ENCODE peak calls at places on chromosome 7, in four cellular contexts. U is brain microvascular endothelial cell, N is Caco-2, Z is bronchial epithelial cell. W is an unnamed sample.

GRCh38 chr7:131173148-131173890 is 154.4 kb upstream of the MKLN1 start:
- DNase-seq in Z (peak), N (no peak), U (peak), W (peak)

GRCh38 chr7:18458830-18459229 is 36.7 kb upstream of the HDAC9 start:
- DNase-seq in U (no peak), N (no peak), Z (no peak), W (no peak)

GRCh38 chr7:45890902-45891461 is 2.7 kb downstream of the IGFBP1 start:
- DNase-seq in U (no peak), N (peak), Z (peak), W (peak)

GRCh38 chr7:19519443-19519977 is 189.3 kb downstream of the POLR1F start:
- DNase-seq in N (no peak), U (peak), Z (peak), W (peak)

GRCh38 chr7:46720761-46721160 is 799.7 kb upstream of the IGFBP3 start:
- DNase-seq in U (no peak), Z (no peak), N (no peak), W (no peak)

GRCh38 chr7:139783647-139784385 is 6.0 kb upstream of the HIPK2 start:
- DNase-seq in Z (peak), N (peak), U (no peak), W (no peak)

GRCh38 chr7:28356619-28357018 is 55.7 kb upstream of the CREB5 start:
- DNase-seq in U (no peak), Z (no peak), N (no peak), W (no peak)

GRCh38 chr7:29639887-29640600 is 76.4 kb downstream of the PRR15 start:
- DNase-seq in Z (peak), U (no peak), N (no peak), W (no peak)

GRCh38 chr7:75879771-75880184 is 944 bp downstream of the RHBDD2 start:
- DNase-seq in N (no peak), Z (peak), U (peak), W (peak)

GRCh38 chr7:124480074-124480820 is 285.3 kb downstream of the GPR37 start:
- DNase-seq in Z (no peak), U (no peak), N (no peak), W (no peak)

GRCh38 chr7:26398436-26399308 is 107.0 kb downstream of the SNX10 start:
- DNase-seq in N (peak), Z (peak), U (no peak), W (peak)

GRCh38 chr7:110539216-110539615 is 551.7 kb upstream of the LRRN3 start:
- DNase-seq in Z (peak), N (no peak), U (no peak), W (no peak)

GRCh38 chr7:135167360-135167759 is 3.1 kb downstream of the CYREN start:
- DNase-seq in N (no peak), Z (no peak), U (no peak), W (no peak)

GRCh38 chr7:17147409-17147808 is 151.0 kb upstream of the AHR start:
- DNase-seq in N (no peak), Z (no peak), U (no peak), W (no peak)

GRCh38 chr7:132028144-132028920 is 471.9 kb upstream of the PODXL start:
- DNase-seq in U (no peak), Z (peak), N (no peak), W (no peak)

GRCh38 chr7:22860784-22861482 is 38.3 kb upstream of the TOMM7 start:
- DNase-seq in U (peak), N (peak), Z (no peak), W (no peak)

GRCh38 chr7:58086461-58086860 is 636.5 kb downstream of the ZNF716 start:
- DNase-seq in Z (no peak), N (no peak), U (no peak), W (no peak)

GRCh38 chr7:16998481-16999051 is 116.8 kb upstream of the AGR3 start:
- DNase-seq in N (no peak), U (no peak), Z (no peak), W (no peak)

GRCh38 chr7:20191044-20191867 is 25.9 kb downstream of the MACC1 start:
- DNase-seq in Z (no peak), N (no peak), U (no peak), W (no peak)

GRCh38 chr7:17845197-17845547 is 95.1 kb downstream of the SNX13 start:
- DNase-seq in U (no peak), Z (no peak), N (no peak), W (no peak)

GRCh38 chr7:101782886-101783285 is 34.5 kb upstream of the CUX1 start:
- DNase-seq in Z (peak), U (no peak), N (no peak), W (no peak)

GRCh38 chr7:121081327-121081936 is 92.9 kb downstream of the CPED1 start:
- DNase-seq in N (peak), Z (peak), U (peak), W (peak)

GRCh38 chr7:30996883-30997282 is 33.1 kb downstream of the GHRHR start:
- DNase-seq in N (no peak), U (no peak), Z (peak), W (no peak)

GRCh38 chr7:56087445-56087844 is 5.3 kb downstream of the PHKG1 start:
- DNase-seq in U (no peak), N (no peak), Z (no peak), W (no peak)

GRCh38 chr7:56091591-56091990 is 1.2 kb downstream of the PHKG1 start:
- DNase-seq in Z (no peak), U (no peak), N (no peak), W (no peak)

GRCh38 chr7:56097700-56098099 is 4.9 kb upstream of the PHKG1 start:
- DNase-seq in U (peak), N (no peak), Z (peak), W (peak)

DNA sequence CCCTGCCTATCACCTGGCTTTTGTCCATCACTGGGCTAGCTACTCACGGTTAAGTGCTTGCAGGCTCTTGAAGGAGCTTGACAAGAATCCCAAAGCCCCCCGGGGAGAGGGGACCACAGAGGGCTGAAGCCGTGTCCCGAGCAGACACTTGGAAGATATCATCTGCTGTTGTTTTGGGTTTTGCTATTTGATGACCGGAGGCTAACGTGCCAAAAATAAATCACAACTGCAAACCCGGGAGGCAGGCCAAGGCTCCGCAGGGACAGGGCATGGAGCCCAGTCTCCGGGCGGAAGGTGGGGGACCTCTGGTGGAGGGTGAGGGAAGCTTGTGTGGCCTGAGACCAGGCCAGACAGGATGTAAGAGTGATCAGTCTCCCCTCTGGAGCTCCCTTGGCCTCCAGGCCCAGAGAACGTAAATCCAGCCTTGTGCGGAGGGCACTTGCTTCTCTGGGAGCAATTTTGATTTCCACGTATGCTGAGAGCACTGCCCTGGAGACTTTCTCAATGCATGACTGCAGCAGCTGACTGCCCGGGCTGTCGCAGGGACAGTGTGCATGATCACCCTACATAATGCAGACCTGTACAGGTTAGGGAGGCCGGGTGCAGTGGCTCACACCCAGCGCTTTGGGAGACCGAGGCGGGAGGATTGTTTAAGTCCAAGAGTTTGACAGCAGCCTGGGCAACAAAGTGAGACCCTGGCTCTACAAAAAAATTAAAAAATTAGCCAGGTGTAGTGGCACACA is at the start of gene PHKG1:
- DNase-seq in N (peak), U (peak), Z (peak), W (peak)
- TF ChIP-seq CTCF in N (peak), U (peak), Z (peak), W (peak)

GRCh38 chr7:832292-832967 is at the start of gene SUN1:
- DNase-seq in N (peak), Z (peak), U (peak), W (peak)

GRCh38 chr7:830069-830468 is 2.2 kb upstream of the SUN1 start:
- DNase-seq in N (no peak), Z (no peak), U (no peak), W (no peak)

GRCh38 chr7:832968-833424 is 720 bp downstream of the SUN1 start:
- DNase-seq in N (no peak), U (no peak), Z (no peak), W (no peak)

GRCh38 chr7:833601-834258 is 1.5 kb downstream of the SUN1 start:
- DNase-seq in N (no peak), Z (no peak), U (no peak), W (no peak)

DNA sequence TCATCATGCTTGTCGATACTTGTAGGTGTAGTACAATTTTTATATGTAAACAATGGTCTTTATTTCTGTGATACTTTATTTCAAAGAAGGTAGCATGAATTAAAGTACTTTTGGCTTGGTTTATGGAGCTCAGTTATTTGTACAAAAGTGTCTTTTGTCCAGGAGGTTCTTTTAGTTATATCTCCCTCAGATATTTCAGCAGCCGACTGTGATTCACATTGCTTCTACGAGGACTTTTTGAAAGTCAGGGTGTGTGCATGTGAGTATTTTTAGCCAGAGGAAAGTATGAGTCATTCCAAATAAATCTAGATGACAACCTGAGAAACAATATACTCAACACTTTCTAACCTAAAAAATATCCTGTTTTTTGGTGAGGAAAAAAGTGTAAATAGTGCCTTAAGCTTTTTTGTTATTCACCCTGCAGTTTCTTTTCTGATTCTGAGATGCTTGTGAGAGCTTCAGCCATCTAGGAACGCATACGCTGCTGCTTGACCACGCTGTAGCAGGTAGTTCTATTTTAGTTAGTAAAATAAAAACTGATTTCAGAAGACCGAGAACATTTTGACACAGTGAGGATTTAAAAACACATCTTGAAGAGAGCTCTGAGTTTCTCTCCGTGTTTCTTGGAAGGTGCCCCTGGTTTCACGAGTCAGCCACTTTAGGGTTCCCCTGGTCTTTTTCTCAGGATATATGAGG is 532 bp upstream of the SUN1 start:
- DNase-seq in U (peak), N (no peak), Z (peak), W (peak)
- H3K4me3 ChIP-seq in U (no peak), N (no peak), Z (no peak), W (peak)

DNA sequence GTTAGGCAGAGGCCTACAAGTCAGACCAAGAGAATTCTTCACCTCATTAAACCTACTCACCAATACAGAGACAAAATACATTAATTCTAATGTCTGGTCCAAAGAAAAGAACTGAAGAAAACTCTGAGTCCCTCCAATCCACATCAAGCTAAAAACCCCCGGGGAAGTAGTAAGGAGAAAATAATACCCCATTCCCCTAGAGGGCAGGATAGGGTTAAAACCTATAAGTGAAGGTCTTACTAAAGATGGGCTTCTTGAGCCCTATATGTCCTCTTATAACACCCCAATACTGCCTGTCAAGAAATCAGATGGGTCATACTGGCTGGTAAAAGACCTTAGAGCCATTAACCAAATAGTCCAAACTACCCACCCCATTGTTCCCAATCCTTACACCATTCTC is 141.3 kb upstream of the TMEM106B start:
- DNase-seq in N (no peak), Z (no peak), U (no peak), W (no peak)
- TF ChIP-seq CTCF in N (no peak), Z (no peak), U (no peak), W (no peak)

GRCh38 chr7:107860981-107861652 is 29.9 kb upstream of the DLD start:
- DNase-seq in Z (no peak), U (peak), N (no peak), W (peak)
- H3K4me3 ChIP-seq in Z (no peak), U (no peak), N (no peak), W (no peak)

DNA sequence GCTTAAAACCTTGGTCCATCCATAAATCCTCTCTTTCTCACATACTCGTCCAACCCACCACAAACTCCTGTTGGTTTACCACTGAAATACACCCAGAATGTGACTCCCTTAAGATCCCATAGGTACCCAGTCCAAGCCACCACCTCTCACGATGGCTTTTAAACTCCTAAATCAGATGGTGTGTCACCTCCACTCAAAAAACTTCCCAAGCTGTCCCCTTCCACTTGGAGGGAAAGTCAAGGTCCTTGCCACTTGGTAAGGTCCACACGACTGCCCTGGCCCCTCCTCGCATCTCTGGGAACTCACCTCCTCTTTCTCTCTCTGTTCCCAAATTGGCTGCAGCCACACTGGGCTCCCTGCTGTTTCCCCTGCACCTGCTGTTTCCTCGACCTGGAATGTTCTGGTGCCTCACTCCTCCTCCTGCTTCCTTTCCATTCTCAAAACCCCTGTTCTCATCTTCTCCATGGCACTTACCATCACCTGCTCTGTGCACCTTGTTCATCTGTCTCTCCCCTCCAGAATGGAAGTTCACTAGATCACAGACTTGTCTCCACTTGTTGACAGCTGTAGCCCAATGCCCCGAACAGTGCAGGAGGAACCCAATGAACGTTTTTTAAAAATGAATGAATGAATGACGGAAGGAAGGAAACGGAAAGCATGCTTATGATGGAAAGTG is 23.0 kb downstream of the ZFAND2A start:
- DNase-seq in N (peak), U (no peak), Z (no peak), W (no peak)
- TF ChIP-seq CTCF in N (no peak), U (no peak), Z (no peak), W (no peak)